ENCODE peak calls at places on chromosomes 5 and 9, in ten cellular contexts. T is stomach, I is breast epithelium, D is psoas muscle, N is BJ, F is fibroblast of lung, M is mesothelial cell of epicardium, Y is heart left ventricle, R is right atrium auricular region, Q is nephron progenitor cell. A is an unnamed sample.

GRCh38 chr9:121860744-121861143 is 209.3 kb downstream of the DAB2IP start:
- DNase-seq in M (no peak), T (no peak), Y (no peak), I (peak; percentile 82), N (peak; percentile 58), D (no peak), Q (no peak), F (peak; percentile 90), R (peak; percentile 73), A (no peak)

GRCh38 chr5:59709346-59709821 is 184.1 kb downstream of the PDE4D start:
- DNase-seq in N (no peak), M (no peak), F (peak; percentile 4), R (no peak), Y (no peak), D (no peak), T (no peak), Q (no peak), I (no peak), A (no peak)

GRCh38 chr9:20770947-20771346 is 86.9 kb downstream of the FOCAD start:
- DNase-seq in N (no peak), D (no peak), Y (no peak), T (no peak), R (no peak), Q (no peak), M (no peak), F (no peak), I (no peak), A (no peak)

GRCh38 chr9:15295761-15296405 is 11.1 kb downstream of the TTC39B start:
- DNase-seq in D (no peak), I (no peak), Y (no peak), Q (peak; percentile 16), R (no peak), T (no peak), N (peak; percentile 20), M (no peak), F (peak; percentile 88), A (no peak)

GRCh38 chr5:76849767-76850291 is at the start of gene S100Z:
- DNase-seq in Q (no peak), T (no peak), N (no peak), M (no peak), Y (no peak), D (no peak), R (no peak), F (peak; percentile 12), I (no peak), A (no peak)

GRCh38 chr9:84296146-84296843 is 44.3 kb downstream of the SLC28A3 start:
- DNase-seq in Y (no peak), T (no peak), Q (no peak), N (no peak), F (peak; percentile 88), M (no peak), R (no peak), D (no peak), I (no peak), A (no peak)

GRCh38 chr9:134721344-134721743 is 79.7 kb downstream of the COL5A1 start:
- DNase-seq in D (no peak), I (no peak), Y (no peak), Q (no peak), N (no peak), T (no peak), F (no peak), R (no peak), M (no peak), A (no peak)

GRCh38 chr5:57166250-57166649 is 7.6 kb upstream of the GPBP1 start:
- DNase-seq in F (no peak), Q (no peak), I (no peak), Y (no peak), D (no peak), R (no peak), M (no peak), N (no peak), T (no peak), A (no peak)

GRCh38 chr9:36441966-36442365 is 41.9 kb upstream of the RNF38 start:
- DNase-seq in N (no peak), R (no peak), M (no peak), Y (no peak), I (no peak), T (no peak), F (no peak), Q (no peak), D (no peak), A (no peak)

GRCh38 chr9:98785333-98785933 is 10.9 kb downstream of the ANKS6 start:
- DNase-seq in T (no peak), N (no peak), Y (no peak), D (no peak), F (no peak), I (no peak), R (peak; percentile 21), Q (no peak), M (no peak), A (no peak)

GRCh38 chr5:66757219-66757833 is 161.1 kb downstream of the MAST4 start:
- DNase-seq in M (peak; percentile 30), N (no peak), I (peak; percentile 31), Y (no peak), T (peak; percentile 63), Q (peak; percentile 30), F (peak; percentile 53), D (no peak), R (peak; percentile 69), A (no peak)

GRCh38 chr5:128196791-128197190 is 113.2 kb downstream of the SLC12A2 start:
- DNase-seq in N (no peak), T (no peak), F (peak; percentile 47), R (no peak), Q (no peak), D (no peak), Y (no peak), M (no peak), I (no peak), A (no peak)

DNA sequence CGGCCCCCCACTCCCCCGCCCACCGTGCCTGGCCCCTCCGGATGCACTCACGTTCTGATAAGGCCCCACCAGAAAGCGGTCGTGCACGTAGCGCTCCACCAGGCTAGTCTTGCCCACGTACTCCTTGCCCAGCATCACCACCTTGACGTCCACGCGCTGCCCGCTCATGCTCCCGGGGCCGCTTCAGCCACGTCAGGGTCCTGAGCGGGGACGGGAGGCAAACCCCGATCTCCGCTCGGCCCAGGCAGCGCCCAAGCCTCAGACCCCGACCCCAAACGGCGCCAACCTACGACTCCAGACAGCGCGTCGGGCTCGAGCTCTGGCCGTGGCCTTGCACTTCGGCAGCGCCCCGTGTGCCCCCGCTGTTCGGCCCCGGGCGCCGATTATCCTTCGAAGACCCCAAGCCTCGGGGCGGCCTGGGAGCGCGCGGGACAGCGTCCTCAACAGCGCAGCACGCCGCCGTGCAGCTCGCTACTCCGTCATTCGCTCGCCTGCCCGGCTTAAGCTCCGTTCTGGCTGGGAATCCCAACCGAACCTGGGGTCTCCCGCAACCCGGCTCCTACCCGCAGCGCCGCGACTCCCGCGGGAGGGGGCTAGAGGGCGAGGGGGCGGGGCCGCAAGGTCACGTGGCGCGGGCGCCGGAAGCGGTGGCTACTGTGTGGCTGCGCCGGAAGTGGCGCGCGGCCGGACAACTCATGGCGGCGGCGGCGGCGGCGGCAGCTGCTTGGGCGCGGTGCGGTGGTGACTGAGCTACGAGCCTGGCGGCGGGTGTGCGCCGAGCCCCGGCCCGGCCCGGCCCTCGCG is at the start of the genes PRELID1 and RAB24:
- DNase-seq in D (peak; percentile 95), N (no peak), M (peak; percentile 84), R (peak; percentile 87), Y (peak; percentile 94), I (peak; percentile 84), T (peak; percentile 92), F (peak; percentile 79), Q (peak; percentile 97), A (peak; percentile 90)
- TF ChIP-seq CTCF in D (peak; percentile 23), N (peak; percentile 44), M (no peak), R (peak; percentile 54), Y (peak; percentile 19), I (no peak), T (no peak), F (peak; percentile 25), Q (no peak), A (no peak)

GRCh38 chr9:37719526-37719925 is 34.1 kb upstream of the TRMT10B start:
- DNase-seq in N (no peak), D (no peak), R (no peak), F (no peak), I (no peak), Q (no peak), T (no peak), Y (no peak), M (no peak), A (no peak)

GRCh38 chr9:37715260-37715659 is 38.3 kb upstream of the TRMT10B start:
- DNase-seq in M (no peak), N (no peak), F (no peak), I (no peak), D (no peak), R (no peak), Y (no peak), T (no peak), Q (no peak), A (no peak)

DNA sequence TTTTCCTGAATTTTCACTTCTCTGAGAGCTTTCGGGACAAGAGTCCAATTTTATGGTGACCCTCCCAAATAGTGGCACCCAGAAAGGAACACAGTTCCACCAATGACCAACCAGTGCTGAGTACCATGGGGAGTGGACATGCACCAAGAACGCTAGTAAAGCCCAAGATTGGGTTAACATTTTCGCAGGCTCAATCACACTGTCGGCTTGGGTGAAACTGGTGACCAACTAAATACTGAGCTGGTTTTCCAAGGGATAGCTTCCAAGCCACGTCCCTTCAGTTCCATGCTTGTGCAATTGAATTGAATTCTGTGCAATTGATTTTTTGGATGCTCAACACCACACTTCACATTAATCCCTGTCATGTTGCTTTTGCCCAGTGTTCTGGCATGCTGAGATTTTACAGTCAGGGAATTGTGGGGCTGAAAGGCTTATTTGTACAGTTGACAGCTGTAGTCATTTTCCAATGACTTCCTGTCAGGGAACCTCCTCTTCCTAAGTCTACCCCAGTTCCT is 37.6 kb upstream of the TRMT10B start:
- DNase-seq in F (no peak), D (no peak), T (no peak), R (no peak), Q (no peak), I (no peak), M (no peak), Y (no peak), N (no peak), A (no peak)
- TF ChIP-seq CTCF in F (no peak), D (no peak), T (no peak), R (no peak), Q (no peak), I (no peak), M (no peak), Y (no peak), N (no peak), A (no peak)

DNA sequence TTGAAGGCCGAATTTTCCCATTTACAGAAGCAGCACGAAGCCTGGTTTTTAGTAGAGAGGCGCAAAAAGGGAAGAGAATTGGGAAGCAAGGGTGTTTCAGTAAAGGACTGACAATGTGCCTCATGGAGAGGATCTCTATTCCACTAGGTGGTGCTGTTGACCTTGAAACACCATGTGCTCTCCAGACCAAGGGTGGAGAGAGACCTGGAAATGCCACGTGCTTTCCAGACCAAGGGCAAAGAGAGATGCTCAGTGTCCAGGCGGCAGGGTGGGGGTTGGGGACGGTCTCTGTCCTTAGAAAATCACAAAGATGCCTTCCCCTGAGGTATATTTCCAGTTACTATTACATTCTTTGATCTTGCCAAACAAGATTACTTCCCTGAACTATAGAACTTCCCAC is 425.3 kb downstream of the CSNK1G3 start:
- DNase-seq in M (no peak), D (no peak), N (no peak), T (no peak), Y (no peak), I (no peak), Q (no peak), F (peak; percentile 46), R (no peak), A (no peak)
- TF ChIP-seq CTCF in M (no peak), D (peak; percentile 61), N (peak; percentile 57), T (peak; percentile 27), Y (peak; percentile 41), I (no peak), Q (peak; percentile 7), F (peak; percentile 39), R (peak; percentile 72), A (peak; percentile 51)

GRCh38 chr5:151058301-151058700 is 22.5 kb downstream of the TNIP1 start:
- DNase-seq in I (no peak), T (no peak), F (no peak), Q (no peak), Y (no peak), R (no peak), D (peak; percentile 25), M (no peak), N (no peak), A (no peak)
- TF ChIP-seq CTCF in I (no peak), T (no peak), F (no peak), Q (no peak), Y (no peak), R (no peak), D (no peak), M (no peak), N (peak; percentile 12), A (peak; percentile 18)

A was measured in neural crest cell.